ENCODE peak calls at places on chromosomes 5 and 9, in ten cellular contexts. A is aorta; W is neural progenitor cell; X is astrocyte of the spinal cord; O is DMS153; M is CD8-positive, alpha-beta T cell; L is left colon; N is upper lobe of right lung; K is RWPE1; P is kidney tubule cell. G is an unnamed sample.

GRCh38 chr9:82234160-82234943 is 245.8 kb downstream of the SPATA31D1 start:
- DNase-seq in A (no peak), W (no peak), X (no peak), O (no peak), M (no peak), L (no peak), N (no peak), K (no peak), P (no peak), G (no peak)

GRCh38 chr5:124080256-124080655 is 568.3 kb downstream of the CSNK1G3 start:
- DNase-seq in A (no peak), W (no peak), X (no peak), O (peak), M (no peak), L (no peak), N (no peak), K (peak), P (peak), G (no peak)

GRCh38 chr5:40220260-40220659 is 459.5 kb upstream of the PTGER4 start:
- DNase-seq in A (no peak), W (no peak), X (no peak), O (no peak), M (no peak), L (no peak), N (no peak), K (no peak), P (peak), G (peak)

GRCh38 chr5:61319388-61320146 is 12.5 kb upstream of the ZSWIM6 start:
- DNase-seq in A (no peak), W (peak), X (no peak), O (no peak), M (no peak), L (peak), N (no peak), K (peak), P (peak), G (no peak)

GRCh38 chr9:90901933-90902332 is 100.3 kb downstream of the SYK start:
- DNase-seq in A (no peak), W (no peak), X (no peak), O (no peak), M (no peak), L (no peak), N (no peak), K (no peak), P (no peak), G (no peak)

GRCh38 chr5:72498284-72498683 is 8.9 kb downstream of the ZNF366 start:
- DNase-seq in A (no peak), W (no peak), X (peak), O (no peak), M (no peak), L (no peak), N (no peak), K (no peak), P (peak), G (peak)

GRCh38 chr5:181212080-181212479 is 7.1 kb upstream of the TRIM7 start:
- DNase-seq in A (peak), W (no peak), X (no peak), O (no peak), M (no peak), L (no peak), N (no peak), K (no peak), P (no peak), G (no peak)

GRCh38 chr9:35611230-35611797 is 6.3 kb downstream of the TESK1 start:
- DNase-seq in A (peak), W (peak), X (peak), O (no peak), M (peak), L (peak), N (no peak), K (peak), P (peak), G (peak)

GRCh38 chr9:119802621-119803020 is 433.4 kb upstream of the BRINP1 start:
- DNase-seq in A (peak), W (peak), X (no peak), O (peak), M (no peak), L (peak), N (no peak), K (no peak), P (no peak), G (peak)

GRCh38 chr9:21294325-21294724 is 10.8 kb downstream of the IFNA5 start:
- DNase-seq in A (no peak), W (no peak), X (peak), O (no peak), M (no peak), L (no peak), N (no peak), K (peak), P (peak), G (peak)

GRCh38 chr9:76474419-76474818 is 15.4 kb downstream of the GCNT1 start:
- DNase-seq in A (no peak), W (no peak), X (no peak), O (no peak), M (no peak), L (no peak), N (no peak), K (no peak), P (no peak), G (no peak)